ENCODE peak calls at places on chromosomes 11 and 22, in six cellular contexts. One of them, this sample, is unnamed.

GRCh38 chr11:69422645-69423044 is 58.8 kb upstream of the LINC01488 start:
- DNase-seq in heart left ventricle: no peak
- DNase-seq in endothelial cell of umbilical vein: no peak
- DNase-seq in HCT116: no peak
- DNase-seq in H54: no peak
- DNase-seq in stomach: no peak
- DNase-seq in this sample: no peak

GRCh38 chr11:124899376-124900145 is 1.9 kb upstream of the ROBO4 start:
- DNase-seq in heart left ventricle: peak
- DNase-seq in HCT116: no peak
- DNase-seq in stomach: no peak
- DNase-seq in H54: no peak
- DNase-seq in endothelial cell of umbilical vein: peak
- DNase-seq in this sample: no peak

GRCh38 chr11:16356751-16357365 is 512 bp upstream of the SOX6 start:
- DNase-seq in HCT116: no peak
- DNase-seq in heart left ventricle: peak
- DNase-seq in endothelial cell of umbilical vein: no peak
- DNase-seq in H54: no peak
- DNase-seq in stomach: no peak
- DNase-seq in this sample: no peak

GRCh38 chr22:23831781-23832180 is 7.0 kb downstream of the DERL3 start:
- DNase-seq in HCT116: no peak
- DNase-seq in endothelial cell of umbilical vein: no peak
- DNase-seq in H54: no peak
- DNase-seq in heart left ventricle: peak
- DNase-seq in stomach: no peak
- DNase-seq in this sample: no peak

GRCh38 chr11:94545641-94546470 is 2.1 kb downstream of the FUT4 start:
- DNase-seq in heart left ventricle: no peak
- DNase-seq in endothelial cell of umbilical vein: no peak
- DNase-seq in stomach: no peak
- DNase-seq in H54: no peak
- DNase-seq in HCT116: no peak
- DNase-seq in this sample: no peak

GRCh38 chr11:44310456-44311272 is 725 bp upstream of the ALX4 start:
- DNase-seq in heart left ventricle: no peak
- DNase-seq in endothelial cell of umbilical vein: no peak
- DNase-seq in HCT116: no peak
- DNase-seq in stomach: no peak
- DNase-seq in H54: no peak
- DNase-seq in this sample: no peak

GRCh38 chr11:75356613-75357012 is 5.2 kb upstream of the ARRB1 start:
- DNase-seq in endothelial cell of umbilical vein: peak
- DNase-seq in stomach: no peak
- DNase-seq in heart left ventricle: no peak
- DNase-seq in HCT116: no peak
- DNase-seq in H54: no peak
- DNase-seq in this sample: no peak

GRCh38 chr11:102428696-102429095 is 23.9 kb downstream of the TMEM123 start:
- DNase-seq in HCT116: no peak
- DNase-seq in stomach: no peak
- DNase-seq in heart left ventricle: no peak
- DNase-seq in endothelial cell of umbilical vein: no peak
- DNase-seq in H54: no peak
- DNase-seq in this sample: no peak

GRCh38 chr11:74307409-74307808 is 4.0 kb downstream of the P4HA3 start:
- DNase-seq in stomach: no peak
- DNase-seq in H54: no peak
- DNase-seq in HCT116: no peak
- DNase-seq in endothelial cell of umbilical vein: peak
- DNase-seq in heart left ventricle: no peak
- DNase-seq in this sample: no peak

GRCh38 chr11:105109855-105110750 is 29.5 kb downstream of the CARD18 start:
- DNase-seq in heart left ventricle: no peak
- DNase-seq in stomach: no peak
- DNase-seq in endothelial cell of umbilical vein: peak
- DNase-seq in HCT116: no peak
- DNase-seq in H54: no peak
- DNase-seq in this sample: no peak

GRCh38 chr11:74037309-74037708 is 28.4 kb upstream of the UCP3 start:
- DNase-seq in heart left ventricle: no peak
- DNase-seq in stomach: no peak
- DNase-seq in endothelial cell of umbilical vein: no peak
- DNase-seq in H54: no peak
- DNase-seq in HCT116: peak
- DNase-seq in this sample: no peak

GRCh38 chr22:30064172-30064571 is 16.1 kb upstream of the HORMAD2 start:
- DNase-seq in heart left ventricle: no peak
- DNase-seq in H54: no peak
- DNase-seq in endothelial cell of umbilical vein: no peak
- DNase-seq in stomach: no peak
- DNase-seq in HCT116: no peak
- DNase-seq in this sample: no peak

GRCh38 chr22:35172452-35172851 is 84.8 kb upstream of the HMGXB4 start:
- DNase-seq in H54: no peak
- DNase-seq in heart left ventricle: no peak
- DNase-seq in endothelial cell of umbilical vein: no peak
- DNase-seq in HCT116: no peak
- DNase-seq in stomach: no peak
- DNase-seq in this sample: no peak

GRCh38 chr11:19646921-19647320 is 65.7 kb upstream of the NAV2 start:
- DNase-seq in H54: no peak
- DNase-seq in heart left ventricle: no peak
- DNase-seq in endothelial cell of umbilical vein: no peak
- DNase-seq in HCT116: no peak
- DNase-seq in stomach: no peak
- DNase-seq in this sample: no peak

GRCh38 chr11:16788141-16789060 is 50.0 kb downstream of the C11orf58 start:
- DNase-seq in H54: peak
- DNase-seq in heart left ventricle: peak
- DNase-seq in HCT116: peak
- DNase-seq in endothelial cell of umbilical vein: peak
- DNase-seq in stomach: peak
- DNase-seq in this sample: peak

GRCh38 chr11:46210133-46210636 is 67.3 kb upstream of the CREB3L1 start:
- DNase-seq in endothelial cell of umbilical vein: no peak
- DNase-seq in heart left ventricle: no peak
- DNase-seq in H54: peak
- DNase-seq in stomach: no peak
- DNase-seq in HCT116: no peak
- DNase-seq in this sample: peak

GRCh38 chr22:39283312-39284141 is 35.9 kb downstream of the RPL3 start:
- DNase-seq in endothelial cell of umbilical vein: peak
- DNase-seq in stomach: peak
- DNase-seq in H54: peak
- DNase-seq in heart left ventricle: peak
- DNase-seq in HCT116: no peak
- DNase-seq in this sample: peak

GRCh38 chr11:107857550-107858216 is 904 bp downstream of the SLC35F2 start:
- DNase-seq in heart left ventricle: no peak
- DNase-seq in HCT116: no peak
- DNase-seq in endothelial cell of umbilical vein: peak
- DNase-seq in H54: no peak
- DNase-seq in stomach: no peak
- DNase-seq in this sample: no peak

GRCh38 chr11:46977940-46978595 is 41.5 kb downstream of the CSTPP1 start:
- DNase-seq in stomach: no peak
- DNase-seq in H54: no peak
- DNase-seq in heart left ventricle: no peak
- DNase-seq in HCT116: no peak
- DNase-seq in endothelial cell of umbilical vein: peak
- DNase-seq in this sample: peak

GRCh38 chr11:11798586-11799438 is 43.0 kb upstream of the USP47 start:
- DNase-seq in endothelial cell of umbilical vein: peak
- DNase-seq in stomach: peak
- DNase-seq in HCT116: peak
- DNase-seq in H54: no peak
- DNase-seq in heart left ventricle: peak
- DNase-seq in this sample: peak

GRCh38 chr11:35304393-35304790 is 115.0 kb downstream of the SLC1A2 start:
- DNase-seq in stomach: no peak
- DNase-seq in H54: no peak
- DNase-seq in heart left ventricle: no peak
- DNase-seq in HCT116: no peak
- DNase-seq in endothelial cell of umbilical vein: no peak
- DNase-seq in this sample: no peak

GRCh38 chr11:113387605-113388211 is at the start of gene ANKK1:
- DNase-seq in heart left ventricle: no peak
- DNase-seq in H54: no peak
- DNase-seq in endothelial cell of umbilical vein: no peak
- DNase-seq in HCT116: peak
- DNase-seq in stomach: no peak
- DNase-seq in this sample: no peak

DNA sequence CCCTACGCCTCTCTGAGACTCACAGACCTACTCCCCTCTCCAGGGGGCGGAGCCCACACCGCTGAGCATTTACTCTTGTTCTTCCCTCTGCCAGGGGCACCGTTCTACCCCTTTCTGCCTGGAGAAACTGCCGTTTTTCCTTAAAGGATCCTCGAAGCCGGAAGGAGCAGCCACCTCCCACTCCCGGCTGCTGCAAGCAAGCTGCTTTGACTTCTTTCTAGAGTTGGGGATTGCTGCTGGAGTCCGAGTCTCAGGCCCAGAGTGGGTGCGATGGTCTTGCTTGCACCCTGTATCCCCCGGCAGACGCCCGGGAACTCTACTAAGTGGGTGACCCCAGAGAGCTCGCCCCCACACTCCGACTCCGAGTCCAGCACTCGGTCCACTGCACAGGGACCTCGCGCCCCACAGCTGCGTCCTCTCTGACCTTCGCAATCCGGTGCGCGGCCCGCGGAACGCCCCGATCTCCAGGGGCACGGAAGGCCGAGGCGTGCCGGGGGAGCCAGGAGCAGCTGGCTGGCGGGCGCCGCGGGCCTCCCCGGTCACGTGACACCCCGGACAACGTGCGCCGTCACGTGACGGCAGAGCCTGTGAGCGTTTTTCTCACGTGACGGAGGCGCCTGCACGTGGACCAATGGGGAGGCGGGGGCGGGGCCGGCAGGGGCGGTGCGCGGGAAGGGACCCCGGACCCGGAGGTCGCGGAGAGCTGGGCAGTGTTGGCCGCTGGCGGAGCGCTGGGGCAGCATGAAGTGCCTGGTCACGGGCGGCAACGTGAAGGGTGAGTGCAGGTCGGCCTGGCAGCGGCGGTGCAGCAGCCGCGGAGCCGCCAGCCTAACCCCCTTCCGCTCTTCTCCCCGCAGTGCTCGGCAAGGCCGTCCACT is at the start of gene RAD9A:
- DNase-seq in endothelial cell of umbilical vein: peak
- DNase-seq in heart left ventricle: peak
- DNase-seq in HCT116: peak
- DNase-seq in H54: peak
- DNase-seq in stomach: peak
- DNase-seq in this sample: peak
- TF ChIP-seq POLR2A in endothelial cell of umbilical vein: peak
- TF ChIP-seq POLR2A in heart left ventricle: no peak
- TF ChIP-seq POLR2A in HCT116: no peak
- TF ChIP-seq POLR2A in H54: peak
- TF ChIP-seq POLR2A in stomach: no peak
- TF ChIP-seq POLR2A in this sample: peak

GRCh38 chr22:36409911-36410756 is 22.4 kb upstream of the MYH9 start:
- DNase-seq in endothelial cell of umbilical vein: peak
- DNase-seq in stomach: peak
- DNase-seq in H54: no peak
- DNase-seq in HCT116: peak
- DNase-seq in heart left ventricle: peak
- DNase-seq in this sample: peak
- TF ChIP-seq POLR2A in endothelial cell of umbilical vein: no peak
- TF ChIP-seq POLR2A in stomach: no peak
- TF ChIP-seq POLR2A in H54: no peak
- TF ChIP-seq POLR2A in HCT116: peak
- TF ChIP-seq POLR2A in heart left ventricle: no peak
- TF ChIP-seq POLR2A in this sample: no peak

GRCh38 chr11:62689421-62690183 is at the start of gene LRRN4CL:
- DNase-seq in heart left ventricle: peak
- DNase-seq in endothelial cell of umbilical vein: no peak
- DNase-seq in H54: peak
- DNase-seq in stomach: peak
- DNase-seq in HCT116: no peak
- DNase-seq in this sample: no peak
- TF ChIP-seq POLR2A in heart left ventricle: no peak
- TF ChIP-seq POLR2A in endothelial cell of umbilical vein: no peak
- TF ChIP-seq POLR2A in H54: no peak
- TF ChIP-seq POLR2A in stomach: no peak
- TF ChIP-seq POLR2A in HCT116: no peak
- TF ChIP-seq POLR2A in this sample: no peak

GRCh38 chr11:64181506-64182411 is 4.2 kb upstream of the STIP1 start:
- DNase-seq in heart left ventricle: peak
- DNase-seq in stomach: peak
- DNase-seq in endothelial cell of umbilical vein: peak
- DNase-seq in HCT116: peak
- DNase-seq in H54: peak
- DNase-seq in this sample: peak
- TF ChIP-seq POLR2A in heart left ventricle: peak
- TF ChIP-seq POLR2A in stomach: no peak
- TF ChIP-seq POLR2A in endothelial cell of umbilical vein: peak
- TF ChIP-seq POLR2A in HCT116: peak
- TF ChIP-seq POLR2A in H54: peak
- TF ChIP-seq POLR2A in this sample: peak

GRCh38 chr11:18383388-18384156 is 10.8 kb upstream of the LDHA start:
- DNase-seq in stomach: peak
- DNase-seq in HCT116: peak
- DNase-seq in heart left ventricle: peak
- DNase-seq in H54: peak
- DNase-seq in endothelial cell of umbilical vein: peak
- DNase-seq in this sample: peak
- TF ChIP-seq POLR2A in stomach: no peak
- TF ChIP-seq POLR2A in HCT116: no peak
- TF ChIP-seq POLR2A in heart left ventricle: no peak
- TF ChIP-seq POLR2A in H54: peak
- TF ChIP-seq POLR2A in endothelial cell of umbilical vein: no peak
- TF ChIP-seq POLR2A in this sample: no peak

GRCh38 chr11:134357545-134357839 is 25.7 kb downstream of the GLB1L2 start:
- DNase-seq in heart left ventricle: no peak
- DNase-seq in HCT116: no peak
- DNase-seq in H54: no peak
- DNase-seq in endothelial cell of umbilical vein: no peak
- DNase-seq in stomach: no peak
- DNase-seq in this sample: no peak
- TF ChIP-seq POLR2A in heart left ventricle: no peak
- TF ChIP-seq POLR2A in HCT116: no peak
- TF ChIP-seq POLR2A in H54: no peak
- TF ChIP-seq POLR2A in endothelial cell of umbilical vein: no peak
- TF ChIP-seq POLR2A in stomach: no peak
- TF ChIP-seq POLR2A in this sample: no peak